ENCODE peak calls at places on chromosomes 13 and 19, in seven cellular contexts. K, P, D, C, Z, E and F are unnamed samples. For H3K36me3, the result is how much of the 10 kb centered on the place peaks cover.

GRCh38 chr19:8251025-8251472 is 41.9 kb downstream of the CERS4 start:
- DNase-seq in Z (peak), D (peak), K (peak), C (peak), P (no peak), E (no peak), F (peak)

GRCh38 chr13:30141773-30142501 is 165.4 kb downstream of the KATNAL1 start:
- DNase-seq in D (no peak), K (no peak), Z (no peak), C (no peak), P (no peak), E (no peak), F (no peak)

GRCh38 chr13:78409172-78409571 is 194.2 kb downstream of the POU4F1 start:
- DNase-seq in E (no peak), Z (no peak), C (no peak), P (no peak), K (no peak), D (no peak), F (no peak)

GRCh38 chr19:45901432-45901903 is 945 bp downstream of the MYPOP start:
- DNase-seq in P (peak), Z (peak), D (no peak), C (no peak), K (peak), E (peak), F (peak)

GRCh38 chr13:73767747-73768315 is 366.4 kb downstream of the KLF12 start:
- DNase-seq in D (no peak), P (no peak), C (no peak), E (no peak), Z (no peak), K (no peak), F (no peak)

GRCh38 chr19:41626278-41626677 is 596 bp downstream of the CEACAM4 start:
- DNase-seq in Z (no peak), E (no peak), D (no peak), P (no peak), K (no peak), C (no peak), F (no peak)

GRCh38 chr19:9009935-9010651 is at the start of gene MUC16:
- DNase-seq in Z (no peak), K (no peak), C (no peak), E (no peak), D (no peak), P (no peak), F (no peak)

GRCh38 chr13:29583073-29583785 is 12.3 kb downstream of the SLC7A1 start:
- DNase-seq in C (no peak), P (no peak), Z (no peak), K (no peak), D (no peak), E (no peak), F (no peak)

GRCh38 chr13:112067121-112067741 is at the start of gene SOX1:
- DNase-seq in K (no peak), E (no peak), D (no peak), P (peak), Z (no peak), C (peak), F (no peak)

GRCh38 chr13:39768962-39769361 is 113.5 kb downstream of the COG6 start:
- DNase-seq in K (no peak), D (no peak), C (no peak), E (no peak), Z (no peak), P (no peak), F (no peak)

GRCh38 chr19:460877-461609 is at the start of gene SHC2:
- DNase-seq in E (peak), D (no peak), P (peak), Z (no peak), K (no peak), C (no peak), F (no peak)

GRCh38 chr19:28710278-28710677 is 502.7 kb downstream of the UQCRFS1 start:
- DNase-seq in K (no peak), P (peak), C (no peak), D (no peak), E (no peak), Z (no peak), F (no peak)

GRCh38 chr19:12969292-12969988 is at the start of gene DAND5:
- DNase-seq in C (no peak), E (peak), Z (no peak), D (no peak), K (peak), P (no peak), F (no peak)

GRCh38 chr19:29614046-29614445 is 8.0 kb downstream of the POP4 start:
- DNase-seq in E (no peak), C (no peak), Z (no peak), K (no peak), D (no peak), P (no peak), F (no peak)

GRCh38 chr13:73300718-73301425 is 242.1 kb downstream of the KLF5 start:
- DNase-seq in Z (no peak), C (no peak), P (no peak), E (no peak), K (no peak), D (no peak), F (no peak)

GRCh38 chr13:107864543-107865460 is 350.5 kb downstream of the LIG4 start:
- DNase-seq in C (no peak), K (no peak), E (no peak), P (peak), Z (no peak), D (no peak), F (peak)

GRCh38 chr19:1074512-1075283 is 7.7 kb downstream of the ARHGAP45 start:
- DNase-seq in D (peak), Z (peak), K (peak), E (peak), C (peak), P (no peak), F (peak)

GRCh38 chr13:44011036-44011435 is 131.3 kb downstream of the LACC1 start:
- DNase-seq in D (no peak), K (no peak), P (no peak), C (no peak), E (peak), Z (no peak), F (no peak)

GRCh38 chr13:49810825-49811526 is 18.5 kb upstream of the KPNA3 start:
- DNase-seq in P (peak), E (peak), D (no peak), Z (no peak), K (no peak), C (no peak), F (no peak)

GRCh38 chr13:40599722-40600121 is 66.7 kb downstream of the FOXO1 start:
- DNase-seq in E (no peak), Z (no peak), K (no peak), P (no peak), D (no peak), C (no peak), F (no peak)

GRCh38 chr13:32752997-32753606 is 166.8 kb downstream of the PDS5B start:
- DNase-seq in C (no peak), P (no peak), E (no peak), D (no peak), Z (no peak), K (no peak), F (no peak)

GRCh38 chr13:109145631-109146030 is 516.2 kb downstream of the MYO16 start:
- DNase-seq in C (no peak), K (peak), Z (no peak), E (peak), D (no peak), P (peak), F (no peak)

GRCh38 chr13:91482427-91482826 is 84.0 kb downstream of the GPC5 start:
- DNase-seq in K (no peak), Z (no peak), E (no peak), C (no peak), D (no peak), P (no peak), F (no peak)

GRCh38 chr19:41456342-41456918 is 13.5 kb downstream of the ERICH4 start:
- DNase-seq in C (no peak), Z (no peak), P (no peak), K (no peak), E (no peak), D (no peak), F (no peak)

GRCh38 chr13:45149964-45150363 is 29.7 kb downstream of the GTF2F2 start:
- DNase-seq in Z (no peak), C (no peak), D (no peak), P (no peak), K (no peak), E (no peak), F (no peak)

GRCh38 chr13:67119481-67119883 is 110.7 kb downstream of the PCDH9 start:
- DNase-seq in D (no peak), E (no peak), C (no peak), K (no peak), P (no peak), Z (no peak), F (no peak)

GRCh38 chr13:98541701-98542203 is 35.2 kb downstream of the STK24 start:
- DNase-seq in K (no peak), C (no peak), P (no peak), E (no peak), D (no peak), Z (no peak), F (no peak)

GRCh38 chr19:1816530-1817298 is 4.6 kb upstream of the ATP8B3 start:
- DNase-seq in Z (no peak), K (no peak), E (no peak), D (no peak), C (no peak), P (no peak), F (no peak)

GRCh38 chr19:38727306-38727867 is 16.9 kb downstream of the CAPN12 start:
- DNase-seq in C (no peak), P (no peak), D (no peak), K (peak), E (peak), Z (no peak), F (no peak)

GRCh38 chr13:41313117-41313516 is 2.0 kb downstream of the NAA16 start:
- DNase-seq in P (no peak), C (no peak), D (no peak), K (no peak), E (no peak), Z (no peak), F (no peak)

GRCh38 chr13:26010487-26011207 is 41.2 kb downstream of the SHISA2 start:
- DNase-seq in P (no peak), D (no peak), Z (no peak), E (no peak), C (no peak), K (no peak), F (no peak)

GRCh38 chr13:19782049-19782726 is 557 bp downstream of the PSPC1 start:
- DNase-seq in E (peak), C (peak), Z (peak), D (peak), P (peak), K (peak), F (peak)

GRCh38 chr13:51494151-51494550 is 41.3 kb upstream of the INTS6 start:
- DNase-seq in D (no peak), K (no peak), E (no peak), C (no peak), P (no peak), Z (no peak), F (no peak)

GRCh38 chr13:90750957-90751356 is 596.5 kb upstream of the MIR17HG start:
- DNase-seq in E (no peak), D (no peak), K (no peak), C (no peak), P (no peak), Z (no peak), F (no peak)

GRCh38 chr19:21115430-21115829 is 26.4 kb upstream of the ZNF431 start:
- DNase-seq in E (no peak), K (no peak), Z (no peak), P (no peak), D (no peak), C (no peak), F (no peak)

GRCh38 chr19:21117041-21117907 is 24.6 kb upstream of the ZNF431 start:
- DNase-seq in P (no peak), Z (no peak), E (no peak), C (no peak), K (no peak), D (no peak), F (no peak)
- H3K36me3 ChIP-seq in P (under half), Z (under half), E (under half), C (under half), K (under half), D (under half), F (half or more)

DNA sequence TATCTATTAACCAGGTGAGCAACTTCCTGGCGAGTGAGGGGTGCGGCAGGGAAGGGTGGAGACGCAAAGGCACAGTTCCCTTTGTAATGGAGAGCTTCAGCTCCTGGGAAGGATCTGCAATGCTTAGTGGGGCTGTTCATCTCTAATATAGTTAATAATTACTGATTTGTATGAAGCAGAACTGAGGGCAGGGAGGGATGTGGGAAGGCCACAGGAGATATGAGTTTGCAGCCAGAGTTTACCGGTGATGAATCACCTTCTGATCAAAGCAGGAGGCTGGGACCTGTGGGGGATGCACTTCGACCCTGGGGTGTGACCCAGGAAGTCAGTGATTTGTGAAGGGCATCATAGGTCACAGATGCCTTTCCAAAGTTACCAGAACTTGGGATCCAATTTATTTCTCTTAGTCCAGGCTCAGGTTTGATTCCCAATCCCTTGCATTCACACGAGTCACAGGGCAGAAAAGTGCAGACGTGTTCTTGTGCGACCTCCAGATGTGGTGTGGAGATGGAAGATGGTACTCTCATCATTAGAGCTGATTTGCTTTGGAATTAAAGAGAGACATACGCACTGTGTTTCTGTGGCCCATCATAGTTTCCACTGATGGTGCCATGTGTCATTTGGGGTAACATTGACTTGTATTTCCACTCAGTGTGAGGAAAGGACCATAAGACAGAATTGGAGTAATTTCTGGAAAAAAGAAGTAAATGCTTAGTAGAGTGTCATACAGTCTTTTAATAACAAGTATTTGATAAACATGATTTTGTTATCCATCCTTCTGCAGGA is 55.0 kb downstream of the LRCH1 start:
- DNase-seq in Z (no peak), K (no peak), E (no peak), D (no peak), P (no peak), C (no peak), F (no peak)
- TF ChIP-seq CTCF in Z (no peak), K (no peak), E (no peak), D (no peak), P (no peak), C (no peak), F (no peak)

GRCh38 chr19:15367439-15367838 is 12.1 kb downstream of the AKAP8 start:
- DNase-seq in E (peak), K (no peak), P (no peak), Z (no peak), C (no peak), D (no peak), F (no peak)
- H3K36me3 ChIP-seq in E (under half), K (half or more), P (under half), Z (half or more), C (half or more), D (half or more), F (under half)

GRCh38 chr13:23707674-23708073 is 137.5 kb downstream of the TNFRSF19 start:
- DNase-seq in D (no peak), K (no peak), P (no peak), Z (no peak), C (no peak), E (no peak), F (no peak)
- TF ChIP-seq CTCF in D (no peak), K (peak), P (peak), Z (no peak), C (no peak), E (no peak), F (peak)

GRCh38 chr19:11338569-11339253 is 746 bp downstream of the RAB3D start:
- DNase-seq in C (no peak), E (no peak), K (peak), Z (no peak), D (no peak), P (no peak), F (no peak)

GRCh38 chr19:11337080-11337479 is 2.4 kb downstream of the RAB3D start:
- DNase-seq in P (no peak), K (no peak), Z (no peak), D (no peak), E (no peak), C (no peak), F (no peak)

GRCh38 chr19:11338164-11338563 is 1.3 kb downstream of the RAB3D start:
- DNase-seq in P (no peak), C (no peak), D (no peak), E (no peak), Z (no peak), K (no peak), F (no peak)

GRCh38 chr19:11332822-11333221 is 6.6 kb downstream of the RAB3D start:
- DNase-seq in Z (no peak), K (no peak), P (no peak), C (no peak), D (no peak), E (no peak), F (no peak)

DNA sequence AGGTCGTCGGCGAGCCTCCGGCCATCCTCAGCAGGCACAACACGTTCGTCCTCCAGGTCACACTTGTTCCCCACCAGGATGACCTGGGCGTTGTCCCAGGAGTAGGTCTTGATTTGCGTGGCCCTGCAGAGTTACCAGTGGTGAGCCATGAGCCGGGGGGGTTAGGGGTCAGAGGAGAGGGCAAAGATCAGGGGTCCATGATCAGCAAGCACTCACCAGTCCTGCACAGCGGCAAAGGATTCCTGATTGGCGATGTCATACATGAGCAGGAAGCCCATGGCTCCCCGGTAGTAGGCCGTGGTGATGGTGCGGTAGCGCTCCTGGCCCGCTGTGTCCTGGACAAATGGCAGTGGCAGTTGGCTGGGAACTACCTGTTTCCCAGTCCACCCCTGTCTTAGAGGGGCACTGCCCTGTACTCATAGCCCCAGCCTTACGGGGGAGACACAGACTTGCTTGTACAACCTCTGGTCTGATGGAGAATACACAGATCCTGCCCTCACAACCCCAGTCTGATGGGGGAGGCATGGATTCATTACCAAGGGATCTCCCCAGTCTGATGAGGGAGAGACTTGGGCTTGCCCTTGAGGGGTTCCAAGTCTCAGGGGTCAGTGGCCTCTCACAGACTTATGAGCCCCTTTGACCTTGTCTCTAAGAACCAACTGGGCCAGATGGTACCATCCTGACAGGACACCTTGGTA is 3.9 kb downstream of the RAB3D start:
- DNase-seq in C (no peak), D (no peak), Z (no peak), E (no peak), P (no peak), K (no peak), F (no peak)
- H3K36me3 ChIP-seq in C (half or more), D (half or more), Z (under half), E (under half), P (under half), K (half or more), F (under half)

GRCh38 chr19:3133793-3134116 is 2.1 kb upstream of the GNA15 start:
- DNase-seq in C (no peak), Z (no peak), P (no peak), E (no peak), D (no peak), K (no peak), F (no peak)

GRCh38 chr19:3138268-3138667 is 2.4 kb downstream of the GNA15 start:
- DNase-seq in Z (no peak), C (no peak), E (no peak), P (no peak), K (peak), D (no peak), F (no peak)

GRCh38 chr19:3136684-3137055 is 837 bp downstream of the GNA15 start:
- DNase-seq in Z (no peak), E (no peak), C (no peak), P (no peak), D (no peak), K (no peak), F (no peak)

GRCh38 chr19:3137139-3137538 is 1.3 kb downstream of the GNA15 start:
- DNase-seq in D (no peak), K (peak), E (peak), P (no peak), Z (no peak), C (no peak), F (no peak)

DNA sequence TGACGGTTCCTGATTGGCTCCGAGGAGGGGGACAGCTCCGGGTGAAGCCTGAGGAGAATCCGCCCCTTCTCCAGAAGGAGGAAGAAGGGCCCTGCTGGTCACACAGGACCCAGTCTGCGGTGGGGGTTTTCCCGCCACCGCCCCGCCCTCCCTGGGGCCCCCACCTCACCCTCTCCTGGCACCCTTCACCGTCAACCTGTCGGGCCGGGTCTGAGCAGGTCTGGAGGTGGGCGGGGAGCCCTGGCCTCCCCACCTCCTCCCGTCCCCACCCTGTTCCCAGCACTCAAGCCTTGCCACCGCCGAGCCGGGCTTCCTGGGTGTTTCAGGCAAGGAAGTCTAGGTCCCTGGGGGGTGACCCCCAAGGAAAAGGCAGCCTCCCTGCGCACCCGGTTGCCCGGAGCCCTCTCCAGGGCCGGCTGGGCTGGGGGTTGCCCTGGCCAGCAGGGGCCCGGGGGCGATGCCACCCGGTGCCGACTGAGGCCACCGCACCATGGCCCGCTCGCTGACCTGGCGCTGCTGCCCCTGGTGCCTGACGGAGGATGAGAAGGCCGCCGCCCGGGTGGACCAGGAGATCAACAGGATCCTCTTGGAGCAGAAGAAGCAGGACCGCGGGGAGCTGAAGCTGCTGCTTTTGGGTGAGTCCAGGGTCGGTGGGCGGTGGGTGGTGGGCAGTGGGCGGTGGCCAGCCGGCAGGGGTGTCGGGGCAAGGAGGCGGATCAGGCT is at the start of gene GNA15:
- DNase-seq in K (peak), E (no peak), D (no peak), P (no peak), Z (no peak), C (no peak), F (no peak)
- TF ChIP-seq CTCF in K (no peak), E (no peak), D (no peak), P (no peak), Z (no peak), C (no peak), F (no peak)

DNA sequence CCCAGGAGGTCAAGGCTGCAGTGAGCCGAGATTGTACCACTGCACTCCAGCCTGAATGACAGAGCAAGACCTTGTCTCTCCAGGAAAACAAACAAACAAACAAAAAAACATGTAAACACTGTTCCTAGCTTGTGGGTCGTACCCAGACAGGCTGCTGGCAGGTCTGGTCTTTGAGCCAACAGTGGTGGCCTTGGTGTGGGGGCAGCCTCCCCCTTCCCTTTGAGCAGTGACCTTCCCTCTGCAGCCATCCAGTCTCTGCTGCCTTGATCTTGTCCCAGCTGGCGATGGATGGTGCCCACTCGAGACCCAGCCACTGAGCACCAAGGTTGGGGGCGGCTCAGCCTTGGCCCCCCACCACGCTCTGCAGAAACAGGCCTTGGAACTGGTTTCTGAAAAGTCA is 143.3 kb downstream of the KDM4B start:
- DNase-seq in K (no peak), Z (no peak), P (no peak), E (no peak), D (no peak), C (no peak), F (no peak)
- H3K36me3 ChIP-seq in K (half or more), Z (under half), P (under half), E (under half), D (half or more), C (half or more), F (under half)